ENCODE peak calls at places on chromosomes 5 and 9, in nine cellular contexts. P is A549; A is D721Med; N is fibroblast of lung; I is Kasumi-1; H is stromal cell of bone marrow; Z is stimulated activated CD4-positive, alpha-beta T cell treated with anti-CD3 and anti-CD28 coated beads, TNF-alpha, amount 100 ng/mL, for 24 hours; R is NCI-H146; Y is RKO. W is an unnamed sample.

GRCh38 chr5:44664711-44665100 is 144.0 kb upstream of the MRPS30 start:
- DNase-seq in P (no peak), A (no peak), N (no peak), I (no peak), H (no peak), Z (no peak), R (no peak), Y (no peak), W (no peak)

GRCh38 chr5:35851282-35851681 is 5.4 kb upstream of the IL7R start:
- DNase-seq in P (no peak), A (no peak), N (peak; percentile 49), I (no peak), H (no peak), Z (no peak), R (no peak), Y (no peak), W (no peak)

GRCh38 chr9:9670454-9670853 is 942.3 kb downstream of the PTPRD start:
- DNase-seq in P (no peak), A (no peak), N (no peak), I (no peak), H (no peak), Z (no peak), R (no peak), Y (no peak), W (no peak)

GRCh38 chr5:146765089-146765832 is 113.3 kb downstream of the PPP2R2B start:
- DNase-seq in P (no peak), A (no peak), N (no peak), I (no peak), H (no peak), Z (no peak), R (no peak), Y (no peak), W (no peak)

GRCh38 chr5:3167473-3167872 is 416.0 kb upstream of the IRX2 start:
- DNase-seq in P (no peak), A (no peak), N (no peak), I (no peak), H (no peak), Z (no peak), R (no peak), Y (no peak), W (no peak)

GRCh38 chr9:37107701-37108100 is 12.7 kb upstream of the ZCCHC7 start:
- DNase-seq in P (no peak), A (no peak), N (no peak), I (no peak), H (no peak), Z (no peak), R (peak; percentile 27), Y (no peak), W (no peak)

GRCh38 chr5:95863383-95863757 is 40.8 kb upstream of the GLRX start:
- DNase-seq in P (no peak), A (no peak), N (peak; percentile 90), I (peak; percentile 13), H (peak; percentile 95), Z (no peak), R (no peak), Y (no peak), W (no peak)

GRCh38 chr5:151448038-151448985 is 909 bp downstream of the SLC36A1 start:
- DNase-seq in P (no peak), A (no peak), N (peak; percentile 9), I (no peak), H (no peak), Z (no peak), R (peak; percentile 25), Y (peak; percentile 60), W (peak; percentile 49)

GRCh38 chr5:111278824-111279504 is 54.8 kb downstream of the CAMK4 start:
- DNase-seq in P (peak; percentile 35), A (no peak), N (peak; percentile 40), I (peak; percentile 58), H (no peak), Z (peak; percentile 89), R (no peak), Y (peak; percentile 57), W (peak; percentile 72)

GRCh38 chr5:116947691-116948528 is 373.3 kb upstream of the SEMA6A start:
- DNase-seq in P (peak; percentile 11), A (no peak), N (peak; percentile 23), I (peak; percentile 96), H (no peak), Z (peak; percentile 58), R (peak; percentile 47), Y (peak; percentile 75), W (peak; percentile 79)

GRCh38 chr5:1880377-1881272 is 2.1 kb downstream of the IRX4 start:
- DNase-seq in P (no peak), A (no peak), N (no peak), I (no peak), H (no peak), Z (no peak), R (no peak), Y (no peak), W (no peak)

GRCh38 chr5:1885777-1886633 is 3.3 kb upstream of the IRX4 start:
- DNase-seq in P (no peak), A (no peak), N (no peak), I (no peak), H (no peak), Z (no peak), R (no peak), Y (no peak), W (no peak)

GRCh38 chr5:127003798-127004495 is 26.4 kb downstream of the MARCHF3 start:
- DNase-seq in P (no peak), A (no peak), N (no peak), I (no peak), H (no peak), Z (no peak), R (no peak), Y (no peak), W (peak; percentile 81)

GRCh38 chr5:95996904-95997751 is 35.5 kb upstream of the ELL2 start:
- DNase-seq in P (no peak), A (no peak), N (no peak), I (no peak), H (no peak), Z (no peak), R (peak; percentile 31), Y (no peak), W (no peak)

GRCh38 chr5:52837068-52837467 is 49.4 kb downstream of the ITGA1 start:
- DNase-seq in P (no peak), A (no peak), N (peak; percentile 52), I (no peak), H (peak; percentile 18), Z (no peak), R (no peak), Y (no peak), W (no peak)

GRCh38 chr5:149172709-149173505 is 31.6 kb downstream of the ABLIM3 start:
- DNase-seq in P (no peak), A (no peak), N (no peak), I (no peak), H (no peak), Z (no peak), R (no peak), Y (no peak), W (no peak)

GRCh38 chr5:24272735-24273134 is 372.0 kb downstream of the CDH10 start:
- DNase-seq in P (no peak), A (no peak), N (no peak), I (no peak), H (no peak), Z (no peak), R (no peak), Y (no peak), W (no peak)

GRCh38 chr9:8784813-8785212 is 985.2 kb upstream of the DMAC1 start:
- DNase-seq in P (no peak), A (no peak), N (peak; percentile 74), I (no peak), H (no peak), Z (no peak), R (no peak), Y (no peak), W (no peak)

GRCh38 chr5:170291324-170291847 is 6.2 kb downstream of the LCP2 start:
- DNase-seq in P (no peak), A (no peak), N (no peak), I (no peak), H (no peak), Z (no peak), R (no peak), Y (no peak), W (no peak)

GRCh38 chr5:93603711-93604118 is 20.7 kb downstream of the NR2F1 start:
- DNase-seq in P (no peak), A (no peak), N (no peak), I (no peak), H (no peak), Z (no peak), R (peak; percentile 66), Y (no peak), W (no peak)

GRCh38 chr5:164449460-164449859 is 944.0 kb downstream of the MAT2B start:
- DNase-seq in P (no peak), A (no peak), N (no peak), I (no peak), H (no peak), Z (no peak), R (no peak), Y (no peak), W (no peak)

GRCh38 chr9:125233678-125234077 is 7.5 kb downstream of the HSPA5 start:
- DNase-seq in P (peak; percentile 40), A (no peak), N (peak; percentile 98), I (peak; percentile 18), H (peak; percentile 98), Z (no peak), R (no peak), Y (peak; percentile 100), W (no peak)

GRCh38 chr9:2199999-2200796 is 185.1 kb downstream of the SMARCA2 start:
- DNase-seq in P (no peak), A (no peak), N (no peak), I (no peak), H (no peak), Z (no peak), R (no peak), Y (no peak), W (no peak)

GRCh38 chr5:10602031-10602806 is 38.3 kb downstream of the ANKRD33B start:
- DNase-seq in P (no peak), A (no peak), N (no peak), I (no peak), H (no peak), Z (no peak), R (no peak), Y (no peak), W (no peak)

GRCh38 chr9:69975681-69976080 is 68.0 kb upstream of the MAMDC2 start:
- DNase-seq in P (no peak), A (no peak), N (no peak), I (no peak), H (no peak), Z (no peak), R (no peak), Y (no peak), W (no peak)

GRCh38 chr9:70255521-70255920 is 3.3 kb upstream of the SMC5 start:
- DNase-seq in P (no peak), A (no peak), N (peak; percentile 3), I (no peak), H (peak; percentile 26), Z (no peak), R (no peak), Y (no peak), W (no peak)

GRCh38 chr9:76394896-76395244 is 644 bp upstream of the RFK start:
- DNase-seq in P (peak; percentile 74), A (no peak), N (no peak), I (peak; percentile 89), H (no peak), Z (peak; percentile 48), R (peak; percentile 83), Y (peak; percentile 72), W (peak; percentile 76)

GRCh38 chr9:127318651-127319167 is 54.1 kb downstream of the GARNL3 start:
- DNase-seq in P (no peak), A (no peak), N (no peak), I (no peak), H (no peak), Z (no peak), R (no peak), Y (peak; percentile 63), W (no peak)

GRCh38 chr9:114303571-114303970 is 19.3 kb upstream of the ORM1 start:
- DNase-seq in P (no peak), A (no peak), N (no peak), I (no peak), H (no peak), Z (no peak), R (no peak), Y (no peak), W (no peak)

GRCh38 chr5:34822921-34823715 is 15.8 kb upstream of the TTC23L start:
- DNase-seq in P (no peak), A (no peak), N (no peak), I (no peak), H (no peak), Z (no peak), R (no peak), Y (no peak), W (no peak)

W was measured in HT-29.